ENCODE peak calls at places on chromosomes 4 and X, in seven cellular contexts. One of them, this sample, is unnamed.

GRCh38 chr4:46073778-46074177 is 50.1 kb downstream of the GABRG1 start:
- DNase-seq in hepatocyte: no peak
- DNase-seq in heart left ventricle: no peak
- DNase-seq in right cardiac atrium: no peak
- DNase-seq in pancreas: no peak
- DNase-seq in astrocyte: no peak
- DNase-seq in CD4-positive, CD25-positive, alpha-beta regulatory T cell: no peak
- DNase-seq in this sample: no peak

GRCh38 chr4:81472249-81473085 is 760 bp upstream of the RASGEF1B start:
- DNase-seq in heart left ventricle: no peak
- DNase-seq in pancreas: peak; percentile 35
- DNase-seq in astrocyte: peak; percentile 8
- DNase-seq in right cardiac atrium: peak; percentile 23
- DNase-seq in CD4-positive, CD25-positive, alpha-beta regulatory T cell: no peak
- DNase-seq in hepatocyte: peak; percentile 69
- DNase-seq in this sample: no peak

GRCh38 chr4:56844817-56845580 is 23.5 kb upstream of the SPINK2 start:
- DNase-seq in astrocyte: no peak
- DNase-seq in right cardiac atrium: no peak
- DNase-seq in CD4-positive, CD25-positive, alpha-beta regulatory T cell: no peak
- DNase-seq in hepatocyte: no peak
- DNase-seq in heart left ventricle: no peak
- DNase-seq in pancreas: no peak
- DNase-seq in this sample: no peak

GRCh38 chrX:71871367-71871766 is 39.3 kb upstream of the NHSL2 start:
- DNase-seq in CD4-positive, CD25-positive, alpha-beta regulatory T cell: no peak
- DNase-seq in right cardiac atrium: no peak
- DNase-seq in hepatocyte: no peak
- DNase-seq in heart left ventricle: no peak
- DNase-seq in astrocyte: peak; percentile 85
- DNase-seq in pancreas: no peak
- DNase-seq in this sample: no peak

GRCh38 chrX:71216446-71216845 is 6.6 kb upstream of the GJB1 start:
- DNase-seq in heart left ventricle: no peak
- DNase-seq in astrocyte: no peak
- DNase-seq in CD4-positive, CD25-positive, alpha-beta regulatory T cell: no peak
- DNase-seq in right cardiac atrium: no peak
- DNase-seq in pancreas: no peak
- DNase-seq in hepatocyte: no peak
- DNase-seq in this sample: no peak

GRCh38 chr4:185304541-185304940 is 91.2 kb downstream of the LRP2BP start:
- DNase-seq in pancreas: no peak
- DNase-seq in CD4-positive, CD25-positive, alpha-beta regulatory T cell: no peak
- DNase-seq in right cardiac atrium: no peak
- DNase-seq in hepatocyte: no peak
- DNase-seq in astrocyte: no peak
- DNase-seq in heart left ventricle: no peak
- DNase-seq in this sample: no peak

GRCh38 chrX:68824152-68824433 is 4.7 kb upstream of the EFNB1 start:
- DNase-seq in right cardiac atrium: no peak
- DNase-seq in heart left ventricle: no peak
- DNase-seq in CD4-positive, CD25-positive, alpha-beta regulatory T cell: no peak
- DNase-seq in astrocyte: no peak
- DNase-seq in hepatocyte: no peak
- DNase-seq in pancreas: no peak
- DNase-seq in this sample: no peak

GRCh38 chr4:166066936-166067335 is 193.9 kb downstream of the TLL1 start:
- DNase-seq in CD4-positive, CD25-positive, alpha-beta regulatory T cell: no peak
- DNase-seq in astrocyte: no peak
- DNase-seq in heart left ventricle: no peak
- DNase-seq in right cardiac atrium: no peak
- DNase-seq in pancreas: no peak
- DNase-seq in hepatocyte: no peak
- DNase-seq in this sample: no peak

GRCh38 chr4:21901831-21902230 is 46.7 kb downstream of the KCNIP4 start:
- DNase-seq in astrocyte: peak; percentile 15
- DNase-seq in heart left ventricle: no peak
- DNase-seq in CD4-positive, CD25-positive, alpha-beta regulatory T cell: no peak
- DNase-seq in pancreas: no peak
- DNase-seq in hepatocyte: no peak
- DNase-seq in right cardiac atrium: no peak
- DNase-seq in this sample: no peak

GRCh38 chrX:41785685-41786084 is 61.7 kb downstream of the GPR82 start:
- DNase-seq in hepatocyte: no peak
- DNase-seq in astrocyte: peak; percentile 34
- DNase-seq in right cardiac atrium: no peak
- DNase-seq in CD4-positive, CD25-positive, alpha-beta regulatory T cell: no peak
- DNase-seq in pancreas: no peak
- DNase-seq in heart left ventricle: no peak
- DNase-seq in this sample: no peak

GRCh38 chr4:1547863-1548637 is 136.1 kb downstream of the FAM53A start:
- DNase-seq in astrocyte: no peak
- DNase-seq in right cardiac atrium: peak; percentile 83
- DNase-seq in pancreas: no peak
- DNase-seq in heart left ventricle: peak; percentile 80
- DNase-seq in CD4-positive, CD25-positive, alpha-beta regulatory T cell: no peak
- DNase-seq in hepatocyte: no peak
- DNase-seq in this sample: no peak

GRCh38 chr4:52941450-52941849 is 79.3 kb downstream of the RASL11B start:
- DNase-seq in astrocyte: no peak
- DNase-seq in heart left ventricle: no peak
- DNase-seq in hepatocyte: no peak
- DNase-seq in pancreas: no peak
- DNase-seq in CD4-positive, CD25-positive, alpha-beta regulatory T cell: no peak
- DNase-seq in right cardiac atrium: no peak
- DNase-seq in this sample: no peak

GRCh38 chrX:147875866-147876596 is 35.7 kb upstream of the FMR1 start:
- DNase-seq in right cardiac atrium: no peak
- DNase-seq in CD4-positive, CD25-positive, alpha-beta regulatory T cell: no peak
- DNase-seq in astrocyte: no peak
- DNase-seq in heart left ventricle: no peak
- DNase-seq in hepatocyte: peak; percentile 51
- DNase-seq in pancreas: no peak
- DNase-seq in this sample: no peak

GRCh38 chrX:133335027-133335426 is 80.3 kb downstream of the GPC4 start:
- DNase-seq in CD4-positive, CD25-positive, alpha-beta regulatory T cell: peak; percentile 19
- DNase-seq in right cardiac atrium: no peak
- DNase-seq in heart left ventricle: no peak
- DNase-seq in hepatocyte: peak; percentile 31
- DNase-seq in pancreas: no peak
- DNase-seq in astrocyte: no peak
- DNase-seq in this sample: no peak

GRCh38 chr4:77001907-77002306 is 52.4 kb downstream of the SEPTIN11 start:
- DNase-seq in CD4-positive, CD25-positive, alpha-beta regulatory T cell: no peak
- DNase-seq in right cardiac atrium: no peak
- DNase-seq in pancreas: no peak
- DNase-seq in hepatocyte: no peak
- DNase-seq in heart left ventricle: no peak
- DNase-seq in astrocyte: peak; percentile 80
- DNase-seq in this sample: no peak

GRCh38 chr4:56370377-56370776 is 16.9 kb downstream of the AASDH start:
- DNase-seq in astrocyte: no peak
- DNase-seq in right cardiac atrium: no peak
- DNase-seq in hepatocyte: no peak
- DNase-seq in pancreas: no peak
- DNase-seq in heart left ventricle: no peak
- DNase-seq in CD4-positive, CD25-positive, alpha-beta regulatory T cell: no peak
- DNase-seq in this sample: no peak

GRCh38 chr4:107824367-107825071 is at the start of gene SGMS2:
- DNase-seq in heart left ventricle: peak; percentile 89
- DNase-seq in right cardiac atrium: peak; percentile 92
- DNase-seq in CD4-positive, CD25-positive, alpha-beta regulatory T cell: peak; percentile 24
- DNase-seq in hepatocyte: peak; percentile 95
- DNase-seq in pancreas: peak; percentile 91
- DNase-seq in astrocyte: peak; percentile 82
- DNase-seq in this sample: peak; percentile 92

GRCh38 chr4:188783606-188784157 is 644.4 kb downstream of the TRIML1 start:
- DNase-seq in right cardiac atrium: no peak
- DNase-seq in heart left ventricle: no peak
- DNase-seq in pancreas: no peak
- DNase-seq in hepatocyte: peak; percentile 12
- DNase-seq in CD4-positive, CD25-positive, alpha-beta regulatory T cell: no peak
- DNase-seq in astrocyte: no peak
- DNase-seq in this sample: no peak

GRCh38 chrX:145881175-145881867 is 63.7 kb downstream of the SLITRK2 start:
- DNase-seq in pancreas: no peak
- DNase-seq in right cardiac atrium: no peak
- DNase-seq in astrocyte: no peak
- DNase-seq in CD4-positive, CD25-positive, alpha-beta regulatory T cell: no peak
- DNase-seq in heart left ventricle: no peak
- DNase-seq in hepatocyte: no peak
- DNase-seq in this sample: no peak

GRCh38 chrX:48512371-48512935 is 3.7 kb downstream of the PORCN start:
- DNase-seq in CD4-positive, CD25-positive, alpha-beta regulatory T cell: no peak
- DNase-seq in heart left ventricle: no peak
- DNase-seq in pancreas: no peak
- DNase-seq in right cardiac atrium: no peak
- DNase-seq in astrocyte: no peak
- DNase-seq in hepatocyte: no peak
- DNase-seq in this sample: no peak

GRCh38 chr4:6241062-6241845 is 28.4 kb upstream of the WFS1 start:
- DNase-seq in astrocyte: no peak
- DNase-seq in pancreas: no peak
- DNase-seq in CD4-positive, CD25-positive, alpha-beta regulatory T cell: no peak
- DNase-seq in hepatocyte: no peak
- DNase-seq in heart left ventricle: peak; percentile 30
- DNase-seq in right cardiac atrium: no peak
- DNase-seq in this sample: no peak

DNA sequence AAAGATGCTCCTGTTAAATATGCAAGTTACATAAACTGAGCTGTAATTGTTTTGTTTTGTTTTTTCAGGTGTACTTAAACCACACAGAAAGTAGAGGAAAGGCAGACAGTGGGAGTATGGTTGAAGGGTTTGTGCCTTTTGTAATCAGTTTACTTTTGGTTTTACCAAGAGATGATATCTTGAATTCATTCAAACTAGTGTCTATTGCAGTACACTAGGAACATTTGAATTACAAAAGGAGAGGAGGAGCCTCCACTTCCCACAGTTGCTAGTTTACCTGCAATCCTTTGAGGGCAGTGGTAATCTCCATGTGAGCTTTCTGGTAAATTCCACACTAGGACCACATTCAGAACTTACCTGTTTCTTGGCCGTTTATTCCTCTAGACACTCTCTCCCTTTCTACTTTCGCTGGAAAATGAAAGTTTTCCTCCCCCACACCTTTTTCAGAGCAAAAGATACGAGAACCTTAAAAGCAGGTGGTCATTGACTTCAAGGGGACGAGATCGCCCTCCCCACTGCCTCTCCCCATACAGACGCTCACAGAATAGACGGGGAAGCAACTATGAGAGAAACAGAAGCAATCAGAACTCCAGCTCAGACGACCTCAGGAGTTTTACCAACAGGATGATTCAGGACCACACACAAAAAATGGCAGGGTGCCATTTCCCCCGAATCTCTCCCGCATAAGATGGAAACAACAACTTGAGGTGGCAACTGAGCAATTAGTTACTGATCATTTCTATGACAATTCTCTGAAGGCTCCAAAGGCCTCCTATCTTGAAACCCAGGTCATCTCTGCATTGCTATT is 3.3 kb downstream of the RBM47 start:
- DNase-seq in hepatocyte: no peak
- DNase-seq in astrocyte: peak; percentile 52
- DNase-seq in CD4-positive, CD25-positive, alpha-beta regulatory T cell: no peak
- DNase-seq in right cardiac atrium: no peak
- DNase-seq in pancreas: no peak
- DNase-seq in heart left ventricle: no peak
- DNase-seq in this sample: no peak
- H3K27ac ChIP-seq in hepatocyte: peak overlapping the region; percentile 61
- H3K27ac ChIP-seq in astrocyte: no peak overlapping the region
- H3K27ac ChIP-seq in CD4-positive, CD25-positive, alpha-beta regulatory T cell: no peak overlapping the region
- H3K27ac ChIP-seq in right cardiac atrium: no peak overlapping the region
- H3K27ac ChIP-seq in pancreas: peak overlapping the region; percentile 99
- H3K27ac ChIP-seq in heart left ventricle: no peak overlapping the region
- H3K27ac ChIP-seq in this sample: no peak overlapping the region

DNA sequence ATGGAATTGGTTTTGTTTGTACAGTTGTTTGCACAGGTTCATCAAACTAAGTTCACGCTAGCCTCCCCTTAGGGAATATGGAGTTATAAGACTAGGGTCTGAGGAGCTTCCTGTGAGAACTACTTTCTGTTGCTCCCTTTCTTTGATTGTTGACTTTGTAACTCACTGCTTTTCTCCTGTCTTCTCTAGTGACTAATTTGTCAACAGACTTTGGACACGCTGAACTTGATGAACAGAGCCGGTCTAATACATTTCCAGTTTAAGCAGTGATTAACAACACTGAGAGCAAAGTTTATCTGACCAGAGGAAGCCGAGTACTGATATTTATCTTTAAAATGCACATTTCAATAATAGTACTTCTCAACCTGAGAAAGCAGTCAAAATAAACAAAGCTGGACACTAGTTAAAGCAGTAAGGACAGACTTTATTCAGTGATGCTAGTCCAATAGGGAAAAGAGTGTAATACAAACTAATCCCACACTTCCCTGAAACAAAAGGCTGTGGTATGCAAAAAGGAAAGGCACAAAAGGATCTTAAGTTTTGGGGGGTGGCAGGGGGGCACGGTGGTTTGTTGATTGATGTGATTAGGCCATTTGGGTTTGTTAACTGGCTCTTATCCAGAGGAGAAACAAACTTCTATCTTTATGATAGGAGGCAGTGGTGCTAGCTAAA is 2.7 kb upstream of the NUDT9 start:
- DNase-seq in heart left ventricle: no peak
- DNase-seq in right cardiac atrium: no peak
- DNase-seq in pancreas: no peak
- DNase-seq in CD4-positive, CD25-positive, alpha-beta regulatory T cell: no peak
- DNase-seq in astrocyte: peak; percentile 48
- DNase-seq in hepatocyte: peak; percentile 51
- DNase-seq in this sample: no peak
- H3K27ac ChIP-seq in heart left ventricle: no peak overlapping the region
- H3K27ac ChIP-seq in right cardiac atrium: no peak overlapping the region
- H3K27ac ChIP-seq in pancreas: peak overlapping the region; percentile 32
- H3K27ac ChIP-seq in CD4-positive, CD25-positive, alpha-beta regulatory T cell: no peak overlapping the region
- H3K27ac ChIP-seq in astrocyte: no peak overlapping the region
- H3K27ac ChIP-seq in hepatocyte: peak overlapping the region; percentile 58
- H3K27ac ChIP-seq in this sample: no peak overlapping the region

DNA sequence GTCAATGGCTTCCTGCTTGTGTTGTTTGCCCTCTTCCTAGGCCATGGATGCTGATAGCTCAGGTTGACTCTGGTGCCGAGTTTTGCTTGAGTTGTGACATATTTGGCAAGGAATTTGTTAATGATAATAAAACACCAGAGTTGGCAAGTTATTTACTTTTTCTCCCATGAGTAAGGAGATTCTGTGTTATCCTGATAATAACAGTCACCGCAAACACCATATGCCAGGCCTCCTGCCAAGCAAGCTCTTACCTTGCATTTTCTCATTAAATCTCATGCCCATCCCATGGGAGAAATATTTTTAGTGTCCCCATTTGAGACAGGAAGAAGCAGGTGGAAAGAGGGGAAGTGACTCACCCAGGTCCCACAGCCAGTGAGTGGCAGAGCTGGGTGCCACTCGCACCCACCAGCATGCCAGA is 67.4 kb upstream of the CLCN4 start:
- DNase-seq in CD4-positive, CD25-positive, alpha-beta regulatory T cell: no peak
- DNase-seq in astrocyte: peak; percentile 49
- DNase-seq in hepatocyte: no peak
- DNase-seq in heart left ventricle: no peak
- DNase-seq in pancreas: no peak
- DNase-seq in right cardiac atrium: no peak
- DNase-seq in this sample: no peak
- H3K27ac ChIP-seq in CD4-positive, CD25-positive, alpha-beta regulatory T cell: no peak overlapping the region
- H3K27ac ChIP-seq in astrocyte: no peak overlapping the region
- H3K27ac ChIP-seq in hepatocyte: no peak overlapping the region
- H3K27ac ChIP-seq in heart left ventricle: no peak overlapping the region
- H3K27ac ChIP-seq in pancreas: peak overlapping the region; percentile 10
- H3K27ac ChIP-seq in right cardiac atrium: no peak overlapping the region
- H3K27ac ChIP-seq in this sample: peak overlapping the region; percentile 55

GRCh38 chr4:177214935-177215334 is 94.7 kb upstream of the NEIL3 start:
- DNase-seq in heart left ventricle: no peak
- DNase-seq in hepatocyte: no peak
- DNase-seq in astrocyte: peak; percentile 79
- DNase-seq in right cardiac atrium: no peak
- DNase-seq in pancreas: no peak
- DNase-seq in CD4-positive, CD25-positive, alpha-beta regulatory T cell: no peak
- DNase-seq in this sample: no peak
- H3K27ac ChIP-seq in heart left ventricle: no peak overlapping the region
- H3K27ac ChIP-seq in hepatocyte: no peak overlapping the region
- H3K27ac ChIP-seq in astrocyte: no peak overlapping the region
- H3K27ac ChIP-seq in right cardiac atrium: no peak overlapping the region
- H3K27ac ChIP-seq in pancreas: no peak overlapping the region
- H3K27ac ChIP-seq in CD4-positive, CD25-positive, alpha-beta regulatory T cell: no peak overlapping the region
- H3K27ac ChIP-seq in this sample: no peak overlapping the region